ENCODE peak calls at places on chromosomes 11 and 22, in eight cellular contexts. C, Z, G, W, S, M, O and K are unnamed samples.

GRCh38 chr11:133916790-133917440 is 39.9 kb downstream of the IGSF9B start:
- DNase-seq in G (no peak), O (no peak), C (no peak), W (no peak), S (no peak), Z (no peak), M (no peak), K (no peak)

GRCh38 chr22:30432520-30432919 is 7.0 kb downstream of the MTFP1 start:
- DNase-seq in S (no peak), M (no peak), O (no peak), G (no peak), W (no peak), C (no peak), Z (no peak), K (no peak)

GRCh38 chr11:62601114-62601363 is 626 bp downstream of the MTA2 start:
- DNase-seq in C (no peak), O (no peak), Z (no peak), S (peak; percentile 58), G (peak; percentile 47), M (peak; percentile 60), W (no peak), K (no peak)

GRCh38 chr22:27879923-27880322 is 39.1 kb downstream of the PITPNB start:
- DNase-seq in S (no peak), C (peak; percentile 41), Z (no peak), O (no peak), W (no peak), G (no peak), M (peak; percentile 50), K (peak; percentile 11)

GRCh38 chr11:530960-531825 is 4.2 kb downstream of the HRAS start:
- DNase-seq in C (no peak), S (no peak), O (no peak), G (no peak), Z (no peak), M (no peak), W (no peak), K (no peak)

GRCh38 chr11:108084811-108085210 is 36.6 kb upstream of the ACAT1 start:
- DNase-seq in W (no peak), O (no peak), G (no peak), M (no peak), C (no peak), S (no peak), Z (no peak), K (no peak)

GRCh38 chr11:75281469-75282095 is 41.0 kb downstream of the TPBGL start:
- DNase-seq in Z (no peak), S (no peak), M (no peak), C (no peak), G (no peak), W (no peak), O (no peak), K (no peak)

GRCh38 chr11:133903056-133903455 is 53.7 kb downstream of the IGSF9B start:
- DNase-seq in G (no peak), Z (no peak), M (no peak), C (no peak), W (peak; percentile 69), O (no peak), S (no peak), K (no peak)

GRCh38 chr11:121451982-121452608 is at the start of gene SORL1:
- DNase-seq in W (no peak), O (peak; percentile 25), S (peak; percentile 83), C (no peak), Z (no peak), G (peak; percentile 82), M (peak; percentile 85), K (peak; percentile 84)

GRCh38 chr22:43823353-43823908 is 11.3 kb upstream of the EFCAB6 start:
- DNase-seq in S (no peak), W (peak; percentile 88), C (no peak), G (no peak), O (no peak), M (no peak), Z (no peak), K (no peak)

GRCh38 chr11:4484310-4484709 is 1.9 kb downstream of the OR52K1 start:
- DNase-seq in S (no peak), M (no peak), G (no peak), C (no peak), Z (no peak), W (no peak), O (no peak), K (no peak)

GRCh38 chr11:114058871-114059277 is 637 bp upstream of the ZBTB16 start:
- DNase-seq in W (peak; percentile 89), M (peak; percentile 45), Z (no peak), G (no peak), C (no peak), O (no peak), S (no peak), K (peak; percentile 17)

GRCh38 chr11:68354181-68354872 is 41.9 kb downstream of the LRP5 start:
- DNase-seq in C (peak; percentile 81), O (peak; percentile 63), W (no peak), S (no peak), Z (no peak), G (no peak), M (no peak), K (peak; percentile 18)

GRCh38 chr11:94800394-94800793 is 32.2 kb downstream of the AMOTL1 start:
- DNase-seq in Z (no peak), G (peak; percentile 32), O (no peak), W (no peak), M (no peak), C (no peak), S (no peak), K (no peak)

GRCh38 chr22:30823015-30823370 is 128.3 kb downstream of the OSBP2 start:
- DNase-seq in Z (no peak), W (peak; percentile 55), M (no peak), C (peak; percentile 26), O (no peak), S (no peak), G (no peak), K (peak; percentile 63)

GRCh38 chr11:122146475-122146874 is 30.5 kb upstream of the BLID start:
- DNase-seq in Z (no peak), C (peak; percentile 47), G (no peak), M (no peak), S (no peak), W (no peak), O (no peak), K (no peak)

GRCh38 chr11:15687342-15687741 is 572.6 kb downstream of the INSC start:
- DNase-seq in W (no peak), Z (no peak), O (no peak), C (no peak), S (no peak), M (no peak), G (no peak), K (no peak)

GRCh38 chr22:50673231-50674126 is 856 bp downstream of the SHANK3 start:
- DNase-seq in S (no peak), C (no peak), M (no peak), Z (no peak), O (no peak), W (peak; percentile 86), G (no peak), K (no peak)

GRCh38 chr11:76830639-76831312 is 29.9 kb upstream of the ACER3 start:
- DNase-seq in Z (no peak), W (no peak), O (no peak), M (no peak), S (no peak), G (no peak), C (peak; percentile 66), K (peak; percentile 78)

GRCh38 chr11:125494033-125494364 is 2.1 kb downstream of the FEZ1 start:
- DNase-seq in W (no peak), G (peak; percentile 16), O (no peak), S (no peak), M (no peak), C (no peak), Z (no peak), K (peak; percentile 43)

GRCh38 chr11:119363081-119363861 is 16.8 kb upstream of the MFRP start:
- DNase-seq in G (no peak), M (no peak), S (no peak), W (no peak), Z (no peak), C (no peak), O (no peak), K (peak; percentile 82)

GRCh38 chr22:23500508-23501208 is 79.4 kb downstream of the IGLL1 start:
- DNase-seq in O (no peak), G (no peak), M (no peak), Z (no peak), W (peak; percentile 80), C (no peak), S (no peak), K (no peak)

GRCh38 chr11:69700278-69701140 is 3.3 kb downstream of the FGF19 start:
- DNase-seq in S (no peak), W (no peak), O (no peak), Z (no peak), G (peak; percentile 71), C (peak; percentile 56), M (no peak), K (peak; percentile 78)

GRCh38 chr11:86269645-86270044 is 25.1 kb downstream of the EED start:
- DNase-seq in M (no peak), C (no peak), G (no peak), Z (no peak), W (no peak), S (no peak), O (no peak), K (no peak)

GRCh38 chr11:95268386-95268785 is 37.4 kb upstream of the SESN3 start:
- DNase-seq in S (no peak), W (no peak), Z (no peak), C (no peak), G (no peak), O (no peak), M (no peak), K (no peak)

GRCh38 chr22:22103078-22103593 is 120.5 kb upstream of the TOP3B start:
- DNase-seq in M (peak; percentile 35), S (peak; percentile 22), C (no peak), Z (no peak), W (no peak), O (no peak), G (no peak), K (no peak)

GRCh38 chr11:100932474-100933100 is 197.0 kb downstream of the PGR start:
- DNase-seq in G (no peak), M (peak; percentile 16), O (no peak), S (no peak), C (no peak), W (no peak), Z (no peak), K (peak; percentile 2)

GRCh38 chr22:20433191-20433590 is 4.4 kb downstream of the SCARF2 start:
- DNase-seq in C (no peak), O (no peak), M (no peak), G (no peak), S (no peak), Z (no peak), W (no peak), K (no peak)

GRCh38 chr11:95148421-95148820 is 58.8 kb downstream of the ENDOD1 start:
- DNase-seq in M (no peak), O (no peak), Z (no peak), S (no peak), G (no peak), W (no peak), C (no peak), K (no peak)